ENCODE peak calls at places on chromosomes 4 and X, in five cellular contexts. N, B, A, W and R are unnamed samples.
A peak's percentile ranks its signal among the peaks of the same experiment; 100 is the strongest.

GRCh38 chr4:112523008-112523440 is 7.0 kb upstream of the NEUROG2 start:
- DNase-seq in N (peak; percentile 59), B (no peak), A (peak; percentile 71), W (peak; percentile 36), R (no peak)

GRCh38 chr4:183875251-183875825 is 29.8 kb upstream of the STOX2 start:
- DNase-seq in N (no peak), B (no peak), A (no peak), W (no peak), R (no peak)

GRCh38 chr4:161419822-161420221 is 744.0 kb downstream of the FSTL5 start:
- DNase-seq in N (no peak), B (no peak), A (no peak), W (no peak), R (no peak)

GRCh38 chr4:180751009-180751408 is 1492.2 kb upstream of the TENM3 start:
- DNase-seq in N (no peak), B (no peak), A (no peak), W (no peak), R (no peak)

GRCh38 chrX:15344106-15344505 is 8.8 kb upstream of the PIGA start:
- DNase-seq in N (no peak), B (no peak), A (no peak), W (no peak), R (no peak)

GRCh38 chr4:10079951-10080873 is 36.4 kb downstream of the WDR1 start:
- DNase-seq in N (no peak), B (no peak), A (no peak), W (no peak), R (no peak)

GRCh38 chr4:65007841-65008439 is 598.7 kb upstream of the TECRL start:
- DNase-seq in N (no peak), B (no peak), A (peak; percentile 6), W (peak; percentile 51), R (no peak)

GRCh38 chr4:6568689-6569332 is 6.2 kb upstream of the MAN2B2 start:
- DNase-seq in N (no peak), B (no peak), A (no peak), W (peak; percentile 42), R (no peak)

GRCh38 chr4:88352062-88352461 is 26.6 kb upstream of the HERC6 start:
- DNase-seq in N (no peak), B (no peak), A (no peak), W (peak; percentile 56), R (no peak)

GRCh38 chr4:79341893-79342653 is 16.2 kb upstream of the NAA11 start:
- DNase-seq in N (no peak), B (no peak), A (no peak), W (no peak), R (no peak)

GRCh38 chrX:47631676-47632075 is 1.9 kb upstream of the CFP start:
- DNase-seq in N (no peak), B (no peak), A (no peak), W (no peak), R (no peak)

GRCh38 chrX:37407736-37408135 is 58.6 kb downstream of the PRRG1 start:
- DNase-seq in N (no peak), B (no peak), A (no peak), W (no peak), R (no peak)

GRCh38 chr4:51960486-51960885 is 59.7 kb downstream of the LRRC66 start:
- DNase-seq in N (no peak), B (no peak), A (no peak), W (no peak), R (no peak)

GRCh38 chrX:19440713-19441112 is 74.6 kb downstream of the MAP3K15 start:
- DNase-seq in N (no peak), B (no peak), A (no peak), W (peak; percentile 65), R (no peak)

GRCh38 chrX:53256446-53257041 is 24.8 kb downstream of the IQSEC2 start:
- DNase-seq in N (no peak), B (no peak), A (peak; percentile 42), W (no peak), R (no peak)

GRCh38 chr4:110486226-110486625 is 10.3 kb downstream of the ENPEP start:
- DNase-seq in N (no peak), B (no peak), A (no peak), W (no peak), R (no peak)

GRCh38 chr4:24473309-24473721 is 111.0 kb downstream of the DHX15 start:
- DNase-seq in N (peak; percentile 43), B (no peak), A (peak; percentile 25), W (peak; percentile 39), R (no peak)

GRCh38 chrX:80765226-80765625 is 44.5 kb downstream of the BRWD3 start:
- DNase-seq in N (no peak), B (no peak), A (no peak), W (peak; percentile 54), R (no peak)

GRCh38 chr4:183261953-183262775 is 57.9 kb downstream of the CLDN22 start:
- DNase-seq in N (peak; percentile 78), B (peak; percentile 84), A (peak; percentile 71), W (peak; percentile 83), R (peak; percentile 90)

GRCh38 chrX:14873676-14874049 is 442 bp downstream of the MOSPD2 start:
- DNase-seq in N (no peak), B (no peak), A (no peak), W (no peak), R (no peak)

GRCh38 chr4:85094735-85095134 is 128.2 kb upstream of the WDFY3 start:
- DNase-seq in N (no peak), B (no peak), A (no peak), W (no peak), R (no peak)

GRCh38 chrX:123731987-123732678 is 719 bp downstream of the THOC2 start:
- DNase-seq in N (peak; percentile 48), B (no peak), A (peak; percentile 23), W (peak; percentile 34), R (peak; percentile 85)

GRCh38 chr4:181161669-181162068 is 1081.5 kb upstream of the TENM3 start:
- DNase-seq in N (no peak), B (no peak), A (no peak), W (no peak), R (no peak)

GRCh38 chrX:43976216-43976615 is 3.0 kb upstream of the NDP start:
- DNase-seq in N (no peak), B (no peak), A (no peak), W (peak; percentile 2), R (no peak)

GRCh38 chr4:185142563-185142910 is 529 bp upstream of the SLC25A4 start:
- DNase-seq in N (no peak), B (no peak), A (no peak), W (no peak), R (no peak)

GRCh38 chrX:153969125-153969903 is 2.3 kb downstream of the HCFC1 start:
- DNase-seq in N (no peak), B (no peak), A (no peak), W (no peak), R (no peak)

GRCh38 chrX:30150196-30150895 is 65.0 kb upstream of the MAGEB2 start:
- DNase-seq in N (no peak), B (no peak), A (no peak), W (no peak), R (no peak)

GRCh38 chr4:185911556-185912064 is 99.6 kb upstream of the SORBS2 start:
- DNase-seq in N (no peak), B (no peak), A (no peak), W (no peak), R (no peak)

GRCh38 chr4:94763500-94763899 is 5.7 kb downstream of the BMPR1B start:
- DNase-seq in N (no peak), B (no peak), A (no peak), W (no peak), R (no peak)

GRCh38 chr4:48175806-48176205 is 41.8 kb upstream of the TXK start:
- DNase-seq in N (no peak), B (no peak), A (no peak), W (no peak), R (no peak)

GRCh38 chr4:40952672-40953071 is 202.9 kb downstream of the NSUN7 start:
- DNase-seq in N (no peak), B (no peak), A (no peak), W (no peak), R (no peak)

GRCh38 chr4:6892190-6892908 is 17.3 kb upstream of the TBC1D14 start:
- DNase-seq in N (no peak), B (no peak), A (peak; percentile 89), W (peak; percentile 61), R (no peak)

GRCh38 chr4:157115613-157116340 is 39.8 kb downstream of the GLRB start:
- DNase-seq in N (no peak), B (no peak), A (no peak), W (peak; percentile 71), R (no peak)

DNA sequence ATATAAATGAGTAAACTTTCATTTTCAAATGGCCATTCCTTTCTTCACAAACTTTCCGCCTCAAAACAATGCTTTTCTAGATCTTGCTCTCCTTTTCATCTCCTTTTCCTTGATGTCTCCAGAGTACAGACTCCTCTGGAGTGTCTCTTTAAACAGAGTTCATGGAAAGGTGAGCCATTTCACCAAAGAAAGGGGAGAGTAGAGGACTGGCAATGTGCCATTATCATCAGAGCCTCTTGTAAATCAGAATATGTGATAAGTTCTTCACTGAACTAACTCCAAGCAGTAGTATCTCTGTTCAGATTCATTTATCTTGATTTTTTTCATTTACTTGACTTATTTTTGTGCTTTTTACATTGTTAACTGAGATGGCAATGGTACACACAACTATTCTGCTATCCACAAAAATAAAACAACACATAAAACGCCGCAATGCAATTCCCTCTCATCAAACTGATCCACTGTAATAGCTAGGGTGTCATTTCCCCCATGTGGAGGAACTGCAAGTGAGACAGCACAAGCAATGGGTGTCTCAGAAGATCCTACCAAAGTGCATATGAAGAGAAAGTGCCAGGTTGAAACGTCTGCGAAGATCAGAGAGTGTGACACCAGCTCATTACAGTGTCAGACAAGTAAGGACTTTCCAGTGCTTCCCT is 125.4 kb downstream of the RASL11B start:
- DNase-seq in N (no peak), B (no peak), A (no peak), W (peak; percentile 43), R (no peak)
- TF ChIP-seq CTCF in N (no peak), B (no peak), A (no peak), W (no peak), R (no peak)

GRCh38 chr4:36159208-36159607 is 85.1 kb downstream of the ARAP2 start:
- DNase-seq in N (no peak), B (no peak), A (no peak), W (no peak), R (no peak)
- TF ChIP-seq CTCF in N (no peak), B (no peak), A (no peak), W (no peak), R (peak; percentile 9)

DNA sequence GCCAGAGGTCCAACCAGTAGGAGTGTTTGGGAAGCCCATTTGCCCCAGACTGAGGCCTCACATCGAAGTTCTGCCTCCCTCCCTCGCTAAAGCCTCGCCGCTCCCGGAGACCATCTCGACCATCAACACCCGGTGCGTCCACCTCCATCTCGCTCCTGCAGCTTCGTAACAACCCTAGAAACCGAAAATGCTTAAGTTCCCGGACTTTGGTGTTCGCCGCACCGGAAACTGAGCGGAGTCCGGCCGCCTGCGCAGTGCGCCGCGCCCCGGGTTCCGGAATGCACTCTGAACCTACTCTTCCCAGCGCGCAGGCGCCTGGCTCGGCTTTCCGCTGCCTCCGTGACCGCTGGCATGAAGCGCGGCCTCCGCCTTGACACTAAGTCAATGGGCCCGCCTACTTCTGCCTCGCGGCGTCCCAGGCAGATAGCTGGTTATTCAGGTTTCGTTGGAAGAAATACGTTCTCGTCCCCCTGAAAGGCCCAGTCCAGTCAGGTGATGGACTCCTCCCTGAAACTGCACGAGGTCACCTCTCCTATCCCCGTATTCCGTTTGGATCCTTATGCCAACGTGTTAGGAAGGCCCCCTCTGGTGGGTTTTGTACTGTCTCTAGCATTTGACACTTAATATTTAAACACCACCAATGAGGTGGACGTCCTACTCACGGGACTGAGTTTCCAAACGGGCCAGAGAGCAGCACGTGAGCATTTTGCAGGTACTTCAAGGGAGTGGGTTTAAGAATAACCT is 21.4 kb downstream of the FABP2 start:
- DNase-seq in N (peak; percentile 92), B (peak; percentile 66), A (peak; percentile 87), W (peak; percentile 94), R (peak; percentile 96)
- TF ChIP-seq CTCF in N (peak; percentile 18), B (no peak), A (no peak), W (no peak), R (peak; percentile 16)

GRCh38 chr4:92012899-92013867 is 290.6 kb upstream of the GRID2 start:
- DNase-seq in N (no peak), B (no peak), A (no peak), W (no peak), R (no peak)
- TF ChIP-seq CTCF in N (no peak), B (no peak), A (no peak), W (no peak), R (no peak)